ENCODE peak calls at places on chromosomes 4 and X, in nine cellular contexts. One of them, this sample, is unnamed.

GRCh38 chrX:118221257-118221656 is 104.6 kb upstream of the KLHL13 start:
- DNase-seq in astrocyte: no peak
- DNase-seq in activated CD8-positive, alpha-beta memory T cell treated with anti-CD3 and anti-CD28 coated beads for 1 hour: no peak
- DNase-seq in IMR-90: no peak
- DNase-seq in EL: no peak
- DNase-seq in CD8-positive, alpha-beta T cell: no peak
- DNase-seq in GM23248: no peak
- DNase-seq in MCF 10A: no peak
- DNase-seq in T-helper 1 cell: no peak
- DNase-seq in this sample: no peak

GRCh38 chrX:82218361-82218760 is 1016.5 kb downstream of the SH3BGRL start:
- DNase-seq in activated CD8-positive, alpha-beta memory T cell treated with anti-CD3 and anti-CD28 coated beads for 1 hour: no peak
- DNase-seq in IMR-90: peak; percentile 0
- DNase-seq in GM23248: peak; percentile 23
- DNase-seq in CD8-positive, alpha-beta T cell: no peak
- DNase-seq in EL: no peak
- DNase-seq in astrocyte: no peak
- DNase-seq in MCF 10A: peak; percentile 61
- DNase-seq in T-helper 1 cell: peak; percentile 20
- DNase-seq in this sample: peak; percentile 55

GRCh38 chr4:10212400-10212799 is 95.8 kb upstream of the WDR1 start:
- DNase-seq in MCF 10A: no peak
- DNase-seq in GM23248: peak; percentile 64
- DNase-seq in IMR-90: no peak
- DNase-seq in EL: peak; percentile 46
- DNase-seq in CD8-positive, alpha-beta T cell: no peak
- DNase-seq in astrocyte: no peak
- DNase-seq in activated CD8-positive, alpha-beta memory T cell treated with anti-CD3 and anti-CD28 coated beads for 1 hour: no peak
- DNase-seq in T-helper 1 cell: no peak
- DNase-seq in this sample: no peak

GRCh38 chr4:139973611-139974010 is 180.4 kb downstream of the MAML3 start:
- DNase-seq in IMR-90: no peak
- DNase-seq in T-helper 1 cell: no peak
- DNase-seq in activated CD8-positive, alpha-beta memory T cell treated with anti-CD3 and anti-CD28 coated beads for 1 hour: no peak
- DNase-seq in CD8-positive, alpha-beta T cell: no peak
- DNase-seq in astrocyte: peak; percentile 54
- DNase-seq in MCF 10A: no peak
- DNase-seq in EL: no peak
- DNase-seq in GM23248: no peak
- DNase-seq in this sample: no peak

GRCh38 chr4:81845273-81845672 is 373.6 kb upstream of the RASGEF1B start:
- DNase-seq in astrocyte: no peak
- DNase-seq in CD8-positive, alpha-beta T cell: no peak
- DNase-seq in MCF 10A: no peak
- DNase-seq in T-helper 1 cell: no peak
- DNase-seq in GM23248: no peak
- DNase-seq in EL: no peak
- DNase-seq in activated CD8-positive, alpha-beta memory T cell treated with anti-CD3 and anti-CD28 coated beads for 1 hour: no peak
- DNase-seq in IMR-90: no peak
- DNase-seq in this sample: no peak

GRCh38 chr4:172619798-172620197 is 548.8 kb upstream of the GALNT7 start:
- DNase-seq in IMR-90: no peak
- DNase-seq in T-helper 1 cell: no peak
- DNase-seq in CD8-positive, alpha-beta T cell: no peak
- DNase-seq in astrocyte: no peak
- DNase-seq in MCF 10A: no peak
- DNase-seq in activated CD8-positive, alpha-beta memory T cell treated with anti-CD3 and anti-CD28 coated beads for 1 hour: no peak
- DNase-seq in GM23248: no peak
- DNase-seq in EL: no peak
- DNase-seq in this sample: no peak

GRCh38 chrX:106692425-106693075 is 34.0 kb upstream of the RNF128 start:
- DNase-seq in T-helper 1 cell: no peak
- DNase-seq in CD8-positive, alpha-beta T cell: no peak
- DNase-seq in activated CD8-positive, alpha-beta memory T cell treated with anti-CD3 and anti-CD28 coated beads for 1 hour: no peak
- DNase-seq in MCF 10A: no peak
- DNase-seq in astrocyte: no peak
- DNase-seq in GM23248: no peak
- DNase-seq in EL: no peak
- DNase-seq in IMR-90: no peak
- DNase-seq in this sample: no peak

GRCh38 chrX:63503541-63503940 is 152.4 kb upstream of the SPIN4 start:
- DNase-seq in activated CD8-positive, alpha-beta memory T cell treated with anti-CD3 and anti-CD28 coated beads for 1 hour: no peak
- DNase-seq in IMR-90: peak; percentile 20
- DNase-seq in astrocyte: peak; percentile 33
- DNase-seq in MCF 10A: no peak
- DNase-seq in GM23248: peak; percentile 52
- DNase-seq in EL: peak; percentile 59
- DNase-seq in T-helper 1 cell: no peak
- DNase-seq in CD8-positive, alpha-beta T cell: no peak
- DNase-seq in this sample: peak; percentile 35

GRCh38 chrX:153441981-153442380 is 3.9 kb downstream of the TREX2 start:
- DNase-seq in MCF 10A: peak; percentile 55
- DNase-seq in astrocyte: no peak
- DNase-seq in IMR-90: no peak
- DNase-seq in GM23248: no peak
- DNase-seq in activated CD8-positive, alpha-beta memory T cell treated with anti-CD3 and anti-CD28 coated beads for 1 hour: no peak
- DNase-seq in CD8-positive, alpha-beta T cell: no peak
- DNase-seq in T-helper 1 cell: no peak
- DNase-seq in EL: no peak
- DNase-seq in this sample: no peak

GRCh38 chr4:2923141-2923551 is 40.1 kb downstream of the NOP14 start:
- DNase-seq in activated CD8-positive, alpha-beta memory T cell treated with anti-CD3 and anti-CD28 coated beads for 1 hour: no peak
- DNase-seq in IMR-90: peak; percentile 55
- DNase-seq in MCF 10A: peak; percentile 61
- DNase-seq in EL: peak; percentile 34
- DNase-seq in T-helper 1 cell: no peak
- DNase-seq in GM23248: no peak
- DNase-seq in astrocyte: peak; percentile 51
- DNase-seq in CD8-positive, alpha-beta T cell: no peak
- DNase-seq in this sample: no peak

GRCh38 chr4:177356921-177357320 is 47.2 kb downstream of the NEIL3 start:
- DNase-seq in CD8-positive, alpha-beta T cell: no peak
- DNase-seq in T-helper 1 cell: no peak
- DNase-seq in IMR-90: peak; percentile 34
- DNase-seq in astrocyte: no peak
- DNase-seq in GM23248: no peak
- DNase-seq in EL: no peak
- DNase-seq in MCF 10A: peak; percentile 34
- DNase-seq in activated CD8-positive, alpha-beta memory T cell treated with anti-CD3 and anti-CD28 coated beads for 1 hour: no peak
- DNase-seq in this sample: peak; percentile 46

GRCh38 chr4:14985161-14985560 is 17.1 kb upstream of the CPEB2 start:
- DNase-seq in EL: no peak
- DNase-seq in T-helper 1 cell: no peak
- DNase-seq in CD8-positive, alpha-beta T cell: no peak
- DNase-seq in MCF 10A: no peak
- DNase-seq in activated CD8-positive, alpha-beta memory T cell treated with anti-CD3 and anti-CD28 coated beads for 1 hour: no peak
- DNase-seq in GM23248: no peak
- DNase-seq in astrocyte: no peak
- DNase-seq in IMR-90: no peak
- DNase-seq in this sample: no peak

GRCh38 chrX:41275661-41276609 is 58.0 kb upstream of the DDX3X start:
- DNase-seq in EL: peak; percentile 60
- DNase-seq in astrocyte: peak; percentile 20
- DNase-seq in T-helper 1 cell: peak; percentile 56
- DNase-seq in GM23248: peak; percentile 68
- DNase-seq in CD8-positive, alpha-beta T cell: peak; percentile 36
- DNase-seq in IMR-90: peak; percentile 57
- DNase-seq in MCF 10A: peak; percentile 57
- DNase-seq in activated CD8-positive, alpha-beta memory T cell treated with anti-CD3 and anti-CD28 coated beads for 1 hour: peak; percentile 29
- DNase-seq in this sample: peak; percentile 53

This sample was measured in PC-3.